ENCODE peak calls at places on chromosomes 11 and 22, in six cellular contexts. F is lower lobe of right lung, B is mucosa of descending colon, J is right lobe of liver, U is body of pancreas, C is hepatocyte. V is an unnamed sample. For H3K4me1, the result is how much of the 10 kb centered on the place peaks cover.

GRCh38 chr11:70742553-70743291 is 344.4 kb downstream of the CTTN start:
- DNase-seq in J (no peak), C (peak), U (peak), B (no peak), F (peak), V (no peak)

GRCh38 chr11:127711748-127712147 is 711.2 kb upstream of the KIRREL3 start:
- DNase-seq in B (no peak), F (no peak), U (no peak), C (no peak), J (no peak), V (no peak)

GRCh38 chr22:21587803-21588611 is 20.5 kb downstream of the UBE2L3 start:
- DNase-seq in J (no peak), U (no peak), B (no peak), F (no peak), C (no peak), V (peak)

GRCh38 chr11:12998336-12998735 is 10.8 kb upstream of the RASSF10 start:
- DNase-seq in J (no peak), B (no peak), U (no peak), C (no peak), F (no peak), V (no peak)

GRCh38 chr11:83241291-83241946 is 44.7 kb downstream of the CCDC90B start:
- DNase-seq in U (peak), F (no peak), C (peak), J (peak), B (no peak), V (peak)

GRCh38 chr11:22510741-22511140 is 114.9 kb downstream of the FANCF start:
- DNase-seq in J (no peak), B (no peak), C (no peak), U (no peak), F (no peak), V (no peak)

GRCh38 chr22:48901324-48901723 is 926.3 kb downstream of the BRD1 start:
- DNase-seq in B (no peak), F (no peak), U (no peak), C (no peak), J (no peak), V (no peak)

GRCh38 chr22:37802310-37803194 is 5.2 kb upstream of the GCAT start:
- DNase-seq in U (peak), C (peak), B (peak), J (peak), F (peak), V (peak)

GRCh38 chr11:12245091-12245490 is 132.3 kb upstream of the PARVA start:
- DNase-seq in U (no peak), J (no peak), B (no peak), C (no peak), F (no peak), V (no peak)

GRCh38 chr11:60700689-60701508 is 1.5 kb downstream of the MS4A8 start:
- DNase-seq in C (peak), U (peak), F (no peak), J (no peak), B (no peak), V (peak)

GRCh38 chr22:44816141-44816540 is 63.8 kb downstream of the ARHGAP8 start:
- DNase-seq in C (no peak), U (no peak), B (peak), J (no peak), F (no peak), V (no peak)

GRCh38 chr11:120956710-120957500 is 67.0 kb upstream of the TBCEL start:
- DNase-seq in J (no peak), B (no peak), U (no peak), C (no peak), F (no peak), V (no peak)

GRCh38 chr11:77374611-77375031 is 73.1 kb upstream of the GDPD4 start:
- DNase-seq in C (no peak), U (no peak), F (no peak), J (no peak), B (no peak), V (no peak)

GRCh38 chr11:2474059-2474901 is 29.5 kb downstream of the KCNQ1 start:
- DNase-seq in C (peak), B (peak), J (no peak), U (no peak), F (peak), V (no peak)

GRCh38 chr11:93529707-93530467 is 13.3 kb downstream of the SMCO4 start:
- DNase-seq in B (no peak), J (no peak), U (no peak), C (peak), F (peak), V (peak)

GRCh38 chr22:30675436-30675835 is 7.8 kb upstream of the DUSP18 start:
- DNase-seq in U (no peak), B (no peak), J (no peak), C (no peak), F (no peak), V (peak)

GRCh38 chr11:48093795-48094642 is 113.7 kb downstream of the PTPRJ start:
- DNase-seq in B (no peak), F (no peak), U (no peak), C (peak), J (no peak), V (no peak)

GRCh38 chr11:74341926-74342325 is 30.5 kb upstream of the P4HA3 start:
- DNase-seq in U (no peak), B (no peak), C (no peak), J (no peak), F (no peak), V (no peak)

GRCh38 chr22:44755956-44756361 is 3.6 kb downstream of the ARHGAP8 start:
- DNase-seq in J (no peak), F (no peak), U (peak), C (peak), B (no peak), V (no peak)

GRCh38 chr11:120835601-120836228 is 188.2 kb upstream of the TBCEL start:
- DNase-seq in J (no peak), U (no peak), B (no peak), F (no peak), C (peak), V (no peak)

GRCh38 chr22:20024225-20025087 is 3.5 kb downstream of the TANGO2 start:
- DNase-seq in U (no peak), B (peak), C (no peak), F (no peak), J (no peak), V (no peak)

GRCh38 chr11:15107730-15108515 is 6.8 kb upstream of the INSC start:
- DNase-seq in U (no peak), C (no peak), F (no peak), B (no peak), J (no peak), V (no peak)

GRCh38 chr11:118314985-118315384 is 10.5 kb downstream of the CD3E start:
- DNase-seq in C (no peak), U (no peak), F (no peak), B (no peak), J (no peak), V (no peak)

GRCh38 chr22:29004647-29005371 is 56.8 kb downstream of the C22orf31 start:
- DNase-seq in C (peak), F (peak), B (peak), U (peak), J (peak), V (peak)

GRCh38 chr11:22920939-22921565 is 60.8 kb upstream of the CCDC179 start:
- DNase-seq in C (peak), F (no peak), J (no peak), U (peak), B (no peak), V (peak)

GRCh38 chr22:29268511-29269229 is 602 bp downstream of the EWSR1 start:
- DNase-seq in F (peak), J (peak), C (peak), B (peak), U (peak), V (peak)

GRCh38 chr11:27238811-27239210 is 124.2 kb downstream of the CCDC34 start:
- DNase-seq in C (no peak), J (no peak), F (no peak), U (no peak), B (no peak), V (no peak)
- H3K4me1 ChIP-seq in C (under half), J (under half), F (under half), U (under half), B (under half), V (under half)

GRCh38 chr22:50117168-50117762 is 27.5 kb downstream of the MOV10L1 start:
- DNase-seq in C (no peak), B (no peak), U (no peak), F (no peak), J (no peak), V (no peak)

GRCh38 chr22:50112151-50113118 is 22.6 kb downstream of the MOV10L1 start:
- DNase-seq in F (no peak), U (no peak), C (peak), J (peak), B (no peak), V (no peak)

GRCh38 chr22:50115693-50116092 is 25.9 kb downstream of the MOV10L1 start:
- DNase-seq in B (no peak), F (no peak), J (no peak), U (no peak), C (peak), V (peak)

GRCh38 chr22:50111056-50111455 is 21.2 kb downstream of the MOV10L1 start:
- DNase-seq in J (no peak), U (no peak), F (no peak), B (no peak), C (no peak), V (no peak)

DNA sequence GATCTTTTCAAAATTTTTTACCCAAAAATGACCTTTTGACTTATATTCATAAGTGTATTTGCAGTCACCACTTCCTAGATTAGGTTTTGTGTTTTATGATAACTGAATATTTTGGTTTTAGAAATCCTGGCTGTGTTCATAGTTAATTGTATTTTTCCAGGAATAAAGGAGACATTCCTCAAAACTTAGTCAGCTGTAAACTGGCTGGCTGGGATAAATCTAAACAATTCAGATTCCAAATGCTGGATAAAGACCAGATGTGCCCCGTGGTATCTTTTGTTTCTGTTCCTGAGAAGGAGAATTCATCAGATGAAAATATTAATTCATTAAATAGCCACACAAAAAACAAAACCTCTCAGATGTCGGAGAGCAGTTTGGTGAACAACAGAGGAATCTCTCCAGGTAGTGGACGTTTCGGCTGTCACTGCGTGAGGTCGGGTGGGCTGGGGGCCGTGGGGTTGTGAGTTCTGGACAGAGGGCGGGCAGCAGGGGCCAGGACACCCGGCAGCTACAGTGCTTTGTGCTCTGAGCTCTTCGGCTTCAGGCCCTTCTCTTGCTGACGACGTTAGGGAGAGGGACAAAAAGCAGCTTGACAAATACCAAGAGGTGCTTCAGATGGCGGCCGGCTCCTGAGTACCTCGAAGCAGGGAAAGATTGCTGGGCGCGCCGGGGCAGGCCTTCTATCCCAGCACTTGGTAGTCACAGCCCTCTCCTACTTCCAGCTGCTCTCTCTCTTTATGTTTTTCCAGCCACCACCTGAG is 24.6 kb downstream of the MOV10L1 start:
- DNase-seq in J (no peak), B (no peak), C (peak), F (peak), U (no peak), V (no peak)
- H3K4me3 ChIP-seq in J (no peak), B (no peak), C (no peak), F (peak), U (no peak), V (no peak)

DNA sequence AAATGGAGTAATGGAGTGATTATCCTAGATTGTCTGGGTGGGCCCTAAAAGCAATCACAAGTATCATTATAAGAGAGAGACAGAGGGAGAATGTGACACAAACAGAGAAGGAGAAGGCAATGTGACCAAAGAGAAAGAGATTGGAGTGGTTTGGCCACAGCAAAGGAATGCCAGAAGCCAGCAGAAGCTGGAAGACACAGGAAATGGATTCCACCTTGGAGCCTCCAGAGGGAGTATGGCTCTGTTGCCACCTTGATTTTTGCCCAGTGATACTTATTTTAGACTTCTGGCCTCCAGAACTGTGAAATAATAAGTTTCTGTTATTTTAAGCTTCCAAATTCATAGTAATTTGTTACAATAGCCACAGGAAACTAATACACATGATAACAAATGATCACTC is 36.8 kb upstream of the OR5P2 start:
- DNase-seq in C (no peak), F (no peak), U (no peak), B (no peak), J (no peak), V (no peak)
- TF ChIP-seq CTCF in C (no peak), F (no peak), U (no peak), B (no peak), J (no peak), V (no peak)

DNA sequence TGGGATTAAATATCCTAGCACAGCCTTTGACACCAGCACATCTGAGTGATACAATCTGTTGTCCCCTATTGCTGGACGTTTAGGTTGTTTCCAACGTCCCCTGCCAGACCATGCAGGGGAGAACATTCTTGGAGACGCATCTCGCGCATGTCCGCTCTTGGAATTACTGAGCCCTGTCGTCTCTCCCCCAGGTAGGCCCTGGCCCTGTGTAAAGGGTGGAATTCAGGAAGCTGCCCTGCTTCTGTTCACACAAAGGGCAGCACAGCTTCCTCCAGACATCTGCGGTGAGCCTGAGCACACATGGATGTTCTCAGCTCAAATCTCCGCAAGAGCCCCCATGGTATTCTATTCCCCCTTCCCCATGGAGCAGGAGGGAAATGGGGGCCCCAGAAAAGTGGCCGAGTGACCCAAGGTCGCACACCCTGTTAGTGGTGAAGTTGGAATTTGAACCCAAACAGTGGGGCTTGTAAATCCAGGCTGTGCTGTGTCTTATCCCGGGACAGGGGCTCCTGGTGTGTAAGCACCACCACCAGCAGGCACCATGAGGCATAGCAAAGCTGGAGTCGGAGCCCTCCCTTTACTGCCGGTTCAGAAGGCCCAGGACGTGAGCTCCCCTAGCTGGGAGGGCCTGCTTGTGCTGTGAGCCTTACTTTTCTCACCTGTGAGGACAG is 5.0 kb upstream of the FGF19 start:
- DNase-seq in B (no peak), C (peak), U (no peak), F (no peak), J (no peak), V (no peak)
- H3K4me1 ChIP-seq in B (under half), C (under half), U (under half), F (under half), J (under half), V (under half)

V was measured in testis.